ENCODE peak calls at places on chromosomes 1 and 21, in five cellular contexts. K is psoas muscle, X is heart right ventricle, U is pancreas, H is small intestine. L is an unnamed sample. For H3K4me1 and H3K27me3, the result is how much of the 10 kb centered on the place peaks cover.

GRCh38 chr21:41918561-41919358 is 35.1 kb downstream of the C2CD2 start:
- DNase-seq in X (no peak), U (no peak), K (no peak), H (no peak), L (no peak)

GRCh38 chr21:36693144-36694040 is 5.5 kb upstream of the SIM2 start:
- DNase-seq in U (no peak), X (no peak), K (no peak), H (no peak), L (no peak)

GRCh38 chr21:25179116-25179515 is 428.2 kb downstream of the MRPL39 start:
- DNase-seq in X (no peak), K (no peak), H (no peak), U (no peak), L (no peak)

GRCh38 chr1:22208973-22209378 is 66.1 kb upstream of the WNT4 start:
- DNase-seq in H (no peak), U (no peak), K (peak), X (no peak), L (no peak)

GRCh38 chr1:221708076-221708571 is 33.8 kb downstream of the DUSP10 start:
- DNase-seq in K (no peak), H (peak), U (no peak), X (no peak), L (no peak)

GRCh38 chr1:204673909-204674701 is 11.4 kb downstream of the LRRN2 start:
- DNase-seq in X (no peak), H (no peak), U (no peak), K (no peak), L (no peak)

GRCh38 chr1:119646521-119647227 is 1.4 kb downstream of the ZNF697 start:
- DNase-seq in U (no peak), H (no peak), X (no peak), K (no peak), L (no peak)

GRCh38 chr1:228013322-228014234 is 6.8 kb downstream of the WNT3A start:
- DNase-seq in K (peak), X (peak), U (no peak), H (no peak), L (no peak)

GRCh38 chr1:25695066-25695990 is 78.7 kb downstream of the MAN1C1 start:
- DNase-seq in X (peak), U (no peak), K (peak), H (peak), L (peak)

GRCh38 chr1:162009501-162010174 is 14.0 kb downstream of the OLFML2B start:
- DNase-seq in K (peak), H (no peak), U (peak), X (peak), L (no peak)

GRCh38 chr21:42755766-42756579 is 102.6 kb downstream of the PDE9A start:
- DNase-seq in K (no peak), U (no peak), H (no peak), X (no peak), L (no peak)

GRCh38 chr1:208238710-208239517 is 5.3 kb downstream of the PLXNA2 start:
- DNase-seq in U (peak), K (no peak), H (no peak), X (no peak), L (peak)

GRCh38 chr1:222009105-222009730 is 267.3 kb upstream of the DUSP10 start:
- DNase-seq in U (no peak), K (no peak), X (no peak), H (peak), L (peak)

GRCh38 chr1:81299892-81300291 is 500.8 kb upstream of the ADGRL2 start:
- DNase-seq in K (no peak), U (no peak), X (no peak), H (no peak), L (no peak)

GRCh38 chr1:59422921-59423575 is 126.2 kb downstream of the FGGY start:
- DNase-seq in U (peak), K (peak), H (peak), X (peak), L (no peak)

GRCh38 chr1:58006421-58007032 is 540.0 kb downstream of the OMA1 start:
- DNase-seq in X (no peak), K (no peak), H (no peak), U (no peak), L (peak)

GRCh38 chr1:60255565-60255964 is 182.0 kb upstream of the C1orf87 start:
- DNase-seq in H (no peak), U (no peak), K (no peak), X (no peak), L (no peak)

GRCh38 chr1:17013598-17014320 is 2.0 kb upstream of the ATP13A2 start:
- DNase-seq in H (no peak), X (no peak), K (no peak), U (no peak), L (no peak)

GRCh38 chr1:13823126-13823880 is 123.3 kb downstream of the PRDM2 start:
- DNase-seq in U (no peak), X (no peak), K (no peak), H (peak), L (no peak)

GRCh38 chr1:203172184-203173115 is 3.2 kb downstream of the MYBPH start:
- DNase-seq in U (peak), K (peak), X (peak), H (peak), L (peak)

GRCh38 chr1:147760481-147761260 is at the start of gene GJA5:
- DNase-seq in U (no peak), K (no peak), H (no peak), X (no peak), L (no peak)

GRCh38 chr1:214290399-214291037 is 9.6 kb downstream of the SMYD2 start:
- DNase-seq in X (no peak), K (no peak), H (no peak), U (no peak), L (no peak)

GRCh38 chr1:212727386-212728181 is 27.9 kb upstream of the BATF3 start:
- DNase-seq in H (no peak), U (no peak), X (no peak), K (no peak), L (no peak)

GRCh38 chr1:34270181-34270580 is 93.5 kb downstream of the C1orf94 start:
- DNase-seq in K (no peak), X (no peak), U (no peak), H (no peak), L (no peak)

GRCh38 chr1:152495066-152495675 is 15.4 kb upstream of the LCE5A start:
- DNase-seq in H (peak), U (no peak), K (no peak), X (no peak), L (peak)

GRCh38 chr1:226625326-226625725 is 76.8 kb downstream of the STUM start:
- DNase-seq in U (peak), H (no peak), X (no peak), K (peak), L (no peak)

GRCh38 chr1:232404227-232404626 is 225.7 kb downstream of the SIPA1L2 start:
- DNase-seq in X (no peak), H (no peak), K (no peak), U (no peak), L (no peak)

GRCh38 chr1:41152622-41153044 is 89.5 kb downstream of the SCMH1 start:
- DNase-seq in K (no peak), U (no peak), H (peak), X (no peak), L (no peak)

GRCh38 chr1:53562983-53563379 is 103.8 kb downstream of the DMRTB1 start:
- DNase-seq in X (no peak), U (no peak), K (no peak), H (no peak), L (no peak)

GRCh38 chr1:163785868-163786267 is 464.1 kb downstream of the NUF2 start:
- DNase-seq in K (no peak), U (no peak), H (no peak), X (no peak), L (no peak)

GRCh38 chr1:31420716-31421115 is 7.7 kb downstream of the SERINC2 start:
- DNase-seq in H (no peak), X (no peak), U (no peak), K (no peak), L (no peak)

GRCh38 chr1:31424568-31424967 is 11.6 kb downstream of the SERINC2 start:
- DNase-seq in U (no peak), H (no peak), X (no peak), K (no peak), L (no peak)

GRCh38 chr1:31421404-31422040 is 8.5 kb downstream of the SERINC2 start:
- DNase-seq in K (no peak), X (no peak), U (no peak), H (no peak), L (peak)

GRCh38 chr1:31423418-31423947 is 10.5 kb downstream of the SERINC2 start:
- DNase-seq in K (no peak), U (no peak), X (no peak), H (no peak), L (no peak)

GRCh38 chr1:31422505-31423319 is 9.7 kb downstream of the SERINC2 start:
- DNase-seq in U (peak), X (peak), K (peak), H (peak), L (peak)
- H3K4me3 ChIP-seq in U (no peak), X (no peak), K (peak), H (no peak), L (no peak)

DNA sequence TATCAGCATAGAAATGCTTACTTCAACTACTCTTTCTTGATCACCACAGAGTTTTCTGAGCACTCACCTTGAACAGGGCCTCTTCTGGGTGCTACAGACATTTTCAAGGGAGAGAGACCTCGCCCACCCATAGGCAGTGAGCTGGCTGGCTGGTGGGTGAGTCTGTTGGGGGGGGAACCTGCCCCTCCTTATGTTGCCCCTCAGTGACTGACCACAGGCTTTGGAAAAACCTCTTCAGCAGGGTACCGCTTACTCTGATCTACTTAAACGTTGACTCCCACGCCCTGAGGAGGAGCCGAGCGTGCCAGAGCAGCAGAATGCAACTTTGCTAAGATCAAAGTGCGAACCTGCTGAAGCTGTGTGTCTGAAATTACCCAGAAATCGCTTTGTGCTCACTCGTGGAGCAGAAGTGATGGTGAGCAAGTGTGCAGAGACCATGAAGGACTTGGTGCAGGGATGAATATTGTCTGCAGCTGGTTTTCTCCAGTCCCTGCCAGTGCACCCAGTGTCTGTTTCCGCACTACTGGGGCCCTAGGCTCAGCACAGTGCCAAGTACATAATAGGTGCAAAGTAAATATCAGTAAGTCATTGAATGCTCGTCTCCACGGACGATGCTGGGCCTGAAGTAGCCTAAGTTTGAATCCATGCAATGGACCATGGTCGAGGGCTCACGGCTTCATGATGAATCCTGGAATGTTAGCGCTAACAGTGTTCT is 158.7 kb upstream of the IRF2BP2 start:
- DNase-seq in U (no peak), X (no peak), K (no peak), H (peak), L (no peak)
- H3K4me1 ChIP-seq in U (under half), X (under half), K (under half), H (under half), L (under half)

DNA sequence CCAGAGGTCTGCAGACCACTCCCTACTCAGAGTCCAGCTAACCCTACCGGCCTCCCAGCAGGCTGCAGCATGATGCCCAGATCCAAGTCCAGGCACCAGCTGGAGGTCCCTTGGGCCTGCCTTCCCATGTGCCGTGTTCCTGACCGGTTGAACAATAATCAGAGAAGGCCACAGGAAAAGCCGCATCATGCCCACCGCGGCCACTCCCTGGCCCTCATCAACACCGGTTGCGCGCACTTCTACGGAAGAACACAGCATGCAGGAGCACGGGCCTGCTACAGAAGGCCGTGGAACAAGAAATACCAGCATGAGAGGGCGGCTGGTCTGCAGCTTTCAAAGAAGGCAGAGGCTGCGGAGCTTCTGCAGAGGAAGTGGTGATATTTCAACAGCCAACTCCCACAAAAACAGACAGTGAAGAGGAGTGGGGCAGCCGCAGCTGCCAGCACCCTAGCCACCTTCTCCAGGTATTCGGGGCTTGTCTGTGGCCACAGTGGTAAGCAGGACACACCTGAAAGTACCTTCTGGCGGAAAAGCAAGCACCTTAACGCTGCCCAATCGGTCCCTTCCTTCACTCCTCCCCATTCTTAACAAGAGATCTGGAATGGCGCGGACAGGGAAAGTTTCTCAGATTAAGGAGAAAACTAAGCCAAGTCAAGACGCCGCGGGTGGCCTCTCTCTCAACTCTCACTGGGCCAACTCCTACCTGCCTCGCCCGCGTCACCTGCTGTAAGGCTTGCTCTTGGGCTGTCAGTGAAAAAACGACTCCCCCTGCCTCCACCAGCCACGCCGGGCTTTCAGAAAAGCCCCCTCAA is 1.5 kb downstream of the PGBD5 start:
- DNase-seq in X (no peak), U (peak), K (no peak), H (no peak), L (no peak)
- H3K27me3 ChIP-seq in X (half or more), U (under half), K (under half), H (under half), L (under half)

GRCh38 chr21:39182016-39182415 is 1.2 kb downstream of the PSMG1 start:
- DNase-seq in X (no peak), K (no peak), U (no peak), H (no peak), L (no peak)
- H3K4me3 ChIP-seq in X (peak), K (peak), U (peak), H (peak), L (peak)

L was measured in HAP-1.